ENCODE peak calls at places on chromosomes 11 and 22, in eight cellular contexts. H is lower leg skin; U is lower lobe of right lung; S is T-cell; W is AG20443; B is activated CD4-positive, alpha-beta T cell treated with anti-CD3 and anti-CD28 coated beads for 24 hours; P is Kasumi-1; Q is NCI-H1436 treated with DMSO at 0.1 percent for 48 hours. J is an unnamed sample.

GRCh38 chr11:68828155-68828931 is 13.4 kb downstream of the CPT1A start:
- DNase-seq in H (no peak), U (peak; percentile 76), S (no peak), W (no peak), B (no peak), P (peak; percentile 77), Q (no peak), J (no peak)

GRCh38 chr11:92527467-92527866 is 302.8 kb downstream of the FAT3 start:
- DNase-seq in H (no peak), U (no peak), S (no peak), W (no peak), B (no peak), P (no peak), Q (no peak), J (no peak)

GRCh38 chr22:43490311-43490710 is 78.5 kb downstream of the MPPED1 start:
- DNase-seq in H (no peak), U (no peak), S (no peak), W (no peak), B (no peak), P (no peak), Q (no peak), J (no peak)

GRCh38 chr11:69799582-69799981 is 19.6 kb downstream of the FGF3 start:
- DNase-seq in H (no peak), U (no peak), S (no peak), W (no peak), B (no peak), P (peak; percentile 1), Q (no peak), J (no peak)

GRCh38 chr11:35859311-35859710 is 84.6 kb upstream of the LDLRAD3 start:
- DNase-seq in H (no peak), U (no peak), S (no peak), W (no peak), B (no peak), P (no peak), Q (no peak), J (no peak)

GRCh38 chr22:32820131-32820882 is 18.8 kb downstream of the TIMP3 start:
- DNase-seq in H (no peak), U (no peak), S (no peak), W (no peak), B (no peak), P (no peak), Q (no peak), J (no peak)

GRCh38 chr11:2377511-2378443 is 667 bp downstream of the CD81 start:
- DNase-seq in H (peak; percentile 62), U (peak; percentile 83), S (peak; percentile 41), W (peak; percentile 89), B (peak; percentile 38), P (peak; percentile 29), Q (no peak), J (no peak)

GRCh38 chr11:90446207-90446606 is 223.4 kb upstream of the CHORDC1 start:
- DNase-seq in H (no peak), U (no peak), S (no peak), W (no peak), B (no peak), P (no peak), Q (no peak), J (no peak)

GRCh38 chr11:98289592-98289991 is 731.2 kb upstream of the CNTN5 start:
- DNase-seq in H (no peak), U (no peak), S (no peak), W (no peak), B (no peak), P (no peak), Q (no peak), J (no peak)

GRCh38 chr11:68857037-68857586 is 15.4 kb upstream of the CPT1A start:
- DNase-seq in H (no peak), U (no peak), S (no peak), W (no peak), B (no peak), P (no peak), Q (no peak), J (no peak)